ENCODE peak calls at places on chromosomes 3 and 15, in four cellular contexts. A is tibial nerve, R is left ventricle myocardium inferior, K is IMR-90. D is an unnamed sample.
A peak's percentile ranks its signal among the peaks of the same experiment; 100 is the strongest.

GRCh38 chr3:59981377-59981776 is 931.6 kb upstream of the CFAP20DC start:
- DNase-seq in A (no peak), R (no peak), K (no peak), D (no peak)

GRCh38 chr3:193719735-193720134 is 126.7 kb downstream of the OPA1 start:
- DNase-seq in A (no peak), R (no peak), K (no peak), D (no peak)

GRCh38 chr3:114450008-114450596 is 156.3 kb downstream of the TIGIT start:
- DNase-seq in A (no peak), R (no peak), K (no peak), D (peak; percentile 26)

GRCh38 chr15:45704329-45705249 is 69.8 kb downstream of the SQOR start:
- DNase-seq in A (no peak), R (no peak), K (peak; percentile 37), D (peak; percentile 44)

GRCh38 chr3:51706788-51707731 is at the start of gene GRM2:
- DNase-seq in A (peak; percentile 48), R (peak; percentile 78), K (peak; percentile 83), D (no peak)

GRCh38 chr15:35911052-35911780 is 365.3 kb upstream of the DPH6 start:
- DNase-seq in A (no peak), R (peak; percentile 12), K (no peak), D (no peak)

GRCh38 chr3:122618614-122619013 is 41.2 kb downstream of the PARP15 start:
- DNase-seq in A (no peak), R (no peak), K (no peak), D (no peak)

GRCh38 chr3:128311441-128311844 is 155.2 kb downstream of the DNAJB8 start:
- DNase-seq in A (no peak), R (peak; percentile 71), K (no peak), D (no peak)

GRCh38 chr15:43483306-43484128 is 9.4 kb downstream of the TP53BP1 start:
- DNase-seq in A (no peak), R (no peak), K (no peak), D (no peak)

GRCh38 chr3:143538577-143538981 is 309.7 kb downstream of the SLC9A9 start:
- DNase-seq in A (no peak), R (no peak), K (peak; percentile 36), D (peak; percentile 47)

GRCh38 chr3:185702564-185703225 is 116.6 kb downstream of the SENP2 start:
- DNase-seq in A (no peak), R (no peak), K (no peak), D (no peak)

GRCh38 chr15:54803139-54803808 is 393.5 kb downstream of the RSL24D1 start:
- DNase-seq in A (no peak), R (no peak), K (peak; percentile 0), D (no peak)

GRCh38 chr3:81716870-81717509 is 44.5 kb downstream of the GBE1 start:
- DNase-seq in A (no peak), R (peak; percentile 27), K (peak; percentile 83), D (no peak)

GRCh38 chr15:98668566-98669308 is 20.4 kb downstream of the IGF1R start:
- DNase-seq in A (no peak), R (no peak), K (peak; percentile 80), D (peak; percentile 66)

GRCh38 chr15:52797625-52798501 is 7.7 kb upstream of the ONECUT1 start:
- DNase-seq in A (no peak), R (no peak), K (no peak), D (no peak)

GRCh38 chr3:150469931-150470740 is 62.0 kb downstream of the TSC22D2 start:
- DNase-seq in A (no peak), R (no peak), K (peak; percentile 79), D (peak; percentile 96)

GRCh38 chr3:192929146-192929545 is 11.5 kb upstream of the MB21D2 start:
- DNase-seq in A (no peak), R (no peak), K (peak; percentile 62), D (peak; percentile 63)

GRCh38 chr3:118628704-118629341 is 405.8 kb downstream of the IGSF11 start:
- DNase-seq in A (peak; percentile 61), R (peak; percentile 19), K (peak; percentile 72), D (peak; percentile 21)

GRCh38 chr3:170961616-170962400 is 53.4 kb upstream of the EIF5A2 start:
- DNase-seq in A (peak; percentile 42), R (no peak), K (peak; percentile 54), D (no peak)

GRCh38 chr3:197354195-197355059 is 56.0 kb upstream of the DLG1 start:
- DNase-seq in A (no peak), R (peak; percentile 61), K (peak; percentile 73), D (no peak)

GRCh38 chr3:186953011-186953487 is 22.7 kb downstream of the ST6GAL1 start:
- DNase-seq in A (no peak), R (no peak), K (peak; percentile 56), D (no peak)

GRCh38 chr3:51391566-51392300 is 648 bp downstream of the RBM15B start:
- DNase-seq in A (no peak), R (no peak), K (peak; percentile 28), D (no peak)

GRCh38 chr3:101036213-101036618 is 43.0 kb upstream of the ABI3BP start:
- DNase-seq in A (peak; percentile 59), R (no peak), K (peak; percentile 96), D (peak; percentile 97)

GRCh38 chr3:107985496-107985895 is 105.3 kb downstream of the CD47 start:
- DNase-seq in A (no peak), R (no peak), K (no peak), D (no peak)

GRCh38 chr15:70427120-70427519 is 329.4 kb upstream of the TLE3 start:
- DNase-seq in A (no peak), R (no peak), K (no peak), D (no peak)

GRCh38 chr15:66570327-66570726 is 4.5 kb upstream of the LCTL start:
- DNase-seq in A (no peak), R (no peak), K (no peak), D (no peak)

GRCh38 chr3:190701096-190701532 is 161.4 kb downstream of the GMNC start:
- DNase-seq in A (no peak), R (peak; percentile 19), K (peak; percentile 44), D (peak; percentile 27)

GRCh38 chr15:97525809-97526208 is 434.7 kb upstream of the ARRDC4 start:
- DNase-seq in A (no peak), R (no peak), K (no peak), D (peak; percentile 52)

GRCh38 chr3:69817988-69818387 is 78.7 kb downstream of the MITF start:
- DNase-seq in A (no peak), R (no peak), K (no peak), D (no peak)

GRCh38 chr15:67063689-67064606 is 1.5 kb upstream of the SMAD3 start:
- DNase-seq in A (no peak), R (peak; percentile 38), K (peak; percentile 17), D (no peak)

GRCh38 chr3:132843851-132844565 is 121.8 kb upstream of the NPHP3 start:
- DNase-seq in A (no peak), R (no peak), K (no peak), D (no peak)

GRCh38 chr15:56869573-56869972 is 48.9 kb upstream of the TCF12 start:
- DNase-seq in A (peak; percentile 70), R (peak; percentile 37), K (no peak), D (no peak)

GRCh38 chr3:195209836-195210551 is 61.0 kb downstream of the XXYLT1 start:
- DNase-seq in A (peak; percentile 38), R (peak; percentile 61), K (peak; percentile 60), D (no peak)

GRCh38 chr3:57659810-57660439 is 33.0 kb downstream of the DENND6A start:
- DNase-seq in A (no peak), R (no peak), K (no peak), D (peak; percentile 15)

GRCh38 chr3:189340680-189341460 is 169.1 kb downstream of the TPRG1 start:
- DNase-seq in A (no peak), R (no peak), K (no peak), D (no peak)

GRCh38 chr15:25242957-25243799 is 195.6 kb downstream of the UBE3A start:
- DNase-seq in A (no peak), R (peak; percentile 11), K (no peak), D (no peak)

GRCh38 chr3:148840419-148840818 is 12.8 kb downstream of the CPB1 start:
- DNase-seq in A (no peak), R (no peak), K (no peak), D (no peak)

GRCh38 chr3:125434582-125435011 is 59.5 kb upstream of the ZNF148 start:
- DNase-seq in A (no peak), R (no peak), K (no peak), D (no peak)

GRCh38 chr3:71926242-71926560 is 141.3 kb upstream of the PROK2 start:
- DNase-seq in A (no peak), R (no peak), K (peak; percentile 2), D (peak; percentile 26)

GRCh38 chr3:58008140-58009025 is at the start of gene FLNB:
- DNase-seq in A (no peak), R (peak; percentile 62), K (peak; percentile 54), D (no peak)

GRCh38 chr15:65076486-65077290 is at the start of gene KBTBD13:
- DNase-seq in A (no peak), R (no peak), K (no peak), D (no peak)

GRCh38 chr15:65079580-65079979 is 3.0 kb downstream of the KBTBD13 start:
- DNase-seq in A (no peak), R (no peak), K (no peak), D (peak; percentile 9)

GRCh38 chr15:65077291-65077980 is 890 bp downstream of the KBTBD13 start:
- DNase-seq in A (no peak), R (no peak), K (no peak), D (no peak)

GRCh38 chr15:65081270-65081669 is 4.7 kb downstream of the KBTBD13 start:
- DNase-seq in A (no peak), R (no peak), K (no peak), D (no peak)

DNA sequence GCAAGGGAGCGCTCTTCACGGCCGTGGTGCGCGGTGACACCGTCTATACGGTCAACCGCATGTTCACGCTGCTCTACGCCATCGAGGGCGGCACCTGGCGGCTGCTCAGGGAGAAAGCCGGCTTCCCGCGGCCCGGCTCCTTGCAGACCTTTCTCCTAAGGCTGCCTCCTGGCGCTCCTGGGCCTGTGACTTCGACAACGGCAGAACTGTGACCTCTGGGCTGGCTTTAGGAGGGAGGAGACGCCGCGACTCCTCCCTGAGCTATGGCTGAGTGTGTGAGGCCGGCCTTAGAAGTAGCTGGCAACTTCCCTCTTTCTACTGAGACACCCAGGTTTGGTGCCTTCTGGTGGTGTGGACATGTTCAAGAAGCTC is 1.4 kb downstream of the KBTBD13 start:
- DNase-seq in A (peak; percentile 57), R (peak; percentile 72), K (no peak), D (peak; percentile 10)
- TF ChIP-seq CTCF in A (peak; percentile 64), R (peak; percentile 72), K (peak; percentile 13), D (peak; percentile 67)

GRCh38 chr3:15630646-15631350 is 29.3 kb downstream of the BTD start:
- DNase-seq in A (no peak), R (no peak), K (peak; percentile 87), D (peak; percentile 61)
- H3K4me1 ChIP-seq in A (peaks cover 52% of the 10 kb centered on the region), R (peaks cover 36% of the 10 kb centered on the region), K (peaks cover 29% of the 10 kb centered on the region), D (peaks cover 16% of the 10 kb centered on the region)

GRCh38 chr15:100972975-100973350 is 53.8 kb downstream of the LRRK1 start:
- DNase-seq in A (no peak), R (no peak), K (no peak), D (no peak)
- H3K27me3 ChIP-seq in A (no peaks in the 10 kb centered on the region), R (peaks cover 84% of the 10 kb centered on the region), K (peaks cover 8% of the 10 kb centered on the region), D (peaks cover 20% of the 10 kb centered on the region)

GRCh38 chr15:77495806-77496589 is 75.3 kb downstream of the HMG20A start:
- DNase-seq in A (no peak), R (peak; percentile 40), K (peak; percentile 43), D (no peak)

GRCh38 chr15:77496710-77497107 is 76.0 kb downstream of the HMG20A start:
- DNase-seq in A (peak; percentile 94), R (peak; percentile 91), K (peak; percentile 97), D (no peak)

GRCh38 chr15:77499087-77499765 is 78.5 kb downstream of the HMG20A start:
- DNase-seq in A (no peak), R (no peak), K (peak; percentile 26), D (no peak)

GRCh38 chr15:77497942-77498361 is 77.3 kb downstream of the HMG20A start:
- DNase-seq in A (no peak), R (no peak), K (peak; percentile 29), D (no peak)

GRCh38 chr15:77497108-77497737 is 76.5 kb downstream of the HMG20A start:
- DNase-seq in A (peak; percentile 24), R (peak; percentile 85), K (no peak), D (no peak)
- TF ChIP-seq CTCF in A (no peak), R (peak; percentile 20), K (no peak), D (no peak)